ENCODE peak calls at places on chromosomes 11 and 22, in eight cellular contexts. P is left cardiac atrium; D is psoas muscle; S is EL; Q is activated CD4-positive, alpha-beta T cell treated with anti-CD3 and anti-CD28 coated beads for 36 hours; N is astrocyte of the hippocampus; B is mammary epithelial cell; G is neuronal stem cell. C is an unnamed sample.

GRCh38 chr11:34619062-34619516 is 1.8 kb upstream of the EHF start:
- DNase-seq in N (no peak), G (no peak), S (no peak), P (no peak), Q (no peak), D (no peak), B (no peak), C (no peak)

GRCh38 chr22:44782286-44782830 is 30.0 kb downstream of the ARHGAP8 start:
- DNase-seq in G (no peak), S (no peak), B (no peak), D (no peak), N (peak; percentile 41), P (no peak), Q (no peak), C (no peak)

GRCh38 chr11:66951927-66952337 is 6.3 kb downstream of the PC start:
- DNase-seq in B (no peak), D (no peak), Q (no peak), P (no peak), S (peak; percentile 40), N (no peak), G (no peak), C (no peak)

GRCh38 chr22:50502628-50503474 is 4.7 kb downstream of the LMF2 start:
- DNase-seq in P (no peak), S (no peak), Q (no peak), G (no peak), D (no peak), N (no peak), B (no peak), C (no peak)

GRCh38 chr11:110857885-110858555 is 145.8 kb upstream of the ARHGAP20 start:
- DNase-seq in G (no peak), D (no peak), N (peak; percentile 56), Q (no peak), S (no peak), P (no peak), B (no peak), C (no peak)

GRCh38 chr11:23310276-23310675 is 450.0 kb upstream of the CCDC179 start:
- DNase-seq in P (no peak), Q (no peak), D (no peak), N (peak; percentile 41), B (no peak), G (no peak), S (peak; percentile 62), C (no peak)

GRCh38 chr11:76217653-76218160 is 11.4 kb upstream of the WNT11 start:
- DNase-seq in N (no peak), D (peak; percentile 27), S (no peak), B (no peak), P (no peak), Q (no peak), G (no peak), C (no peak)

GRCh38 chr11:12430912-12431311 is 53.5 kb downstream of the PARVA start:
- DNase-seq in S (peak; percentile 87), G (no peak), P (peak; percentile 81), Q (no peak), D (peak; percentile 67), B (peak; percentile 90), N (peak; percentile 78), C (no peak)

GRCh38 chr11:126282742-126283591 is at the start of gene TIRAP:
- DNase-seq in B (peak; percentile 53), P (peak; percentile 72), S (peak; percentile 64), Q (peak; percentile 76), N (peak; percentile 78), G (no peak), D (peak; percentile 86), C (peak; percentile 80)

GRCh38 chr11:2300936-2301630 is 635 bp downstream of the C11orf21 start:
- DNase-seq in S (no peak), P (peak; percentile 26), Q (peak; percentile 41), D (peak; percentile 44), G (no peak), B (no peak), N (no peak), C (no peak)

GRCh38 chr11:61917357-61918109 is at the start of gene RAB3IL1:
- DNase-seq in B (no peak), N (peak; percentile 64), G (peak; percentile 56), P (peak; percentile 80), D (peak; percentile 82), S (peak; percentile 47), Q (peak; percentile 33), C (peak; percentile 51)

GRCh38 chr11:120931057-120931779 is 92.7 kb upstream of the TBCEL start:
- DNase-seq in Q (no peak), P (no peak), S (no peak), N (no peak), B (no peak), D (no peak), G (no peak), C (no peak)

GRCh38 chr11:11406652-11407051 is 53.6 kb upstream of the CSNK2A3 start:
- DNase-seq in N (no peak), D (no peak), G (no peak), S (no peak), B (no peak), Q (no peak), P (no peak), C (no peak)